ENCODE peak calls at places on chromosomes 2 and 18, in nine cellular contexts. E, G, T, R, Z, S, D, W and L are unnamed samples.

GRCh38 chr2:113818382-113818951 is 62.0 kb upstream of the SLC35F5 start:
- DNase-seq in D (no peak), S (peak), R (peak), E (no peak), Z (peak), G (peak), W (no peak), T (no peak), L (peak)

GRCh38 chr18:79496978-79497637 is 101.4 kb downstream of the NFATC1 start:
- DNase-seq in E (no peak), W (peak), S (no peak), Z (peak), D (no peak), R (peak), T (peak), G (no peak), L (peak)

GRCh38 chr2:31246184-31246852 is 12.4 kb downstream of the EHD3 start:
- DNase-seq in T (no peak), E (no peak), W (no peak), Z (peak), D (no peak), S (no peak), G (no peak), R (no peak), L (no peak)

GRCh38 chr2:231294578-231295362 is 96.3 kb downstream of the ARMC9 start:
- DNase-seq in G (no peak), T (no peak), S (no peak), R (peak), W (no peak), Z (no peak), E (no peak), D (no peak), L (no peak)

GRCh38 chr18:47758000-47758399 is 172.5 kb downstream of the SMAD2 start:
- DNase-seq in D (no peak), G (no peak), W (no peak), T (no peak), R (peak), Z (no peak), S (no peak), E (no peak), L (no peak)

GRCh38 chr2:112679484-112679883 is 33.7 kb downstream of the SLC20A1 start:
- DNase-seq in T (peak), R (peak), Z (peak), G (no peak), E (no peak), W (no peak), S (peak), D (no peak), L (no peak)

GRCh38 chr2:168770796-168771195 is 31.6 kb upstream of the NOSTRIN start:
- DNase-seq in G (no peak), Z (no peak), D (no peak), S (no peak), W (no peak), R (no peak), T (no peak), E (no peak), L (no peak)

GRCh38 chr2:65662654-65663432 is 230.4 kb upstream of the SPRED2 start:
- DNase-seq in T (no peak), W (no peak), E (no peak), G (no peak), S (peak), D (no peak), R (peak), Z (peak), L (peak)

GRCh38 chr2:20439503-20439902 is 7.4 kb upstream of the RHOB start:
- DNase-seq in W (no peak), S (no peak), R (peak), T (peak), G (no peak), Z (no peak), D (no peak), E (no peak), L (no peak)

GRCh38 chr2:96509114-96509846 is 4.1 kb upstream of the NEURL3 start:
- DNase-seq in D (peak), Z (peak), E (peak), S (peak), R (peak), W (peak), G (peak), T (peak), L (peak)